ENCODE peak calls at places on chromosomes 6 and 20, in four cellular contexts. L, F, P and V are unnamed samples.

GRCh38 chr20:57270204-57270937 is 3.9 kb upstream of the BMP7 start:
- DNase-seq in P (no peak), L (no peak), F (no peak), V (no peak)

GRCh38 chr20:61369731-61370520 is 117.9 kb downstream of the CDH4 start:
- DNase-seq in P (no peak), L (no peak), F (no peak), V (no peak)

GRCh38 chr6:10742251-10742650 is 5.4 kb upstream of the TMEM14B start:
- DNase-seq in P (no peak), L (no peak), F (no peak), V (no peak)

GRCh38 chr20:1973921-1974440 is 19.9 kb downstream of the PDYN start:
- DNase-seq in P (no peak), F (no peak), L (no peak), V (no peak)

GRCh38 chr6:36032245-36032644 is 4.6 kb downstream of the MAPK14 start:
- DNase-seq in P (no peak), L (no peak), F (no peak), V (no peak)

GRCh38 chr6:3776881-3777507 is 25.5 kb upstream of the PXDC1 start:
- DNase-seq in L (no peak), F (no peak), P (no peak), V (no peak)

GRCh38 chr20:20198011-20198410 is 145.7 kb downstream of the CFAP61 start:
- DNase-seq in P (no peak), L (no peak), F (no peak), V (no peak)

GRCh38 chr6:33738153-33738552 is 8.6 kb downstream of the IP6K3 start:
- DNase-seq in P (no peak), L (no peak), F (no peak), V (no peak)

GRCh38 chr6:100617633-100618348 is 153.1 kb upstream of the SIM1 start:
- DNase-seq in L (peak; percentile 48), F (peak; percentile 45), P (no peak), V (no peak)

GRCh38 chr6:42200035-42200434 is 5.3 kb upstream of the GUCA1B start:
- DNase-seq in P (no peak), F (peak; percentile 93), L (peak; percentile 99), V (no peak)

GRCh38 chr6:129590408-129591022 is 119.5 kb downstream of the ARHGAP18 start:
- DNase-seq in L (peak; percentile 99), F (peak; percentile 67), P (no peak), V (no peak)

GRCh38 chr20:57323034-57323433 is 6.6 kb upstream of the SPO11 start:
- DNase-seq in L (no peak), P (peak; percentile 63), F (peak; percentile 8), V (peak; percentile 61)

GRCh38 chr6:52552278-52552643 is 24.6 kb downstream of the TRAM2 start:
- DNase-seq in L (no peak), F (no peak), P (no peak), V (no peak)

GRCh38 chr6:15936503-15936902 is 192.4 kb upstream of the MYLIP start:
- DNase-seq in L (no peak), P (no peak), F (no peak), V (no peak)

GRCh38 chr20:37243076-37243936 is 18.3 kb downstream of the GHRH start:
- DNase-seq in F (no peak), P (no peak), L (no peak), V (no peak)

DNA sequence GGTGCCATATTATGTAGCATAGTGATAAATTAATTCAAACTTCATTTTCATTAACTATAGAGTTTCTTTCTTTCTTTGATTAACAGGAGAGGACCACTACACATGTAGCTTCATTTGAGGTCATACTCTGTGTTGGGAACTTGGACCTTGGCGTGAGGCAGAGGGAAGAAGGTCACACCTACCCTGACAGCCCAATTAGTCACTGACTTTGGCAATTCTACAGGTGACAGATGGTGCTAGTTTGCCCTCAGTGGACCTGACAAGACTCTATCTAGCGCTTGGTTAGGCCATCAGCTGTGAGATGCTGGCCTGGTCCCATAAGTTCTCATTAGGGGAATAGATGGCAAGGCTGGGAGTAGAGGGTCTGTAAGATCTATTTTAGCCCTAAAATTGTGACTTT is 14.2 kb downstream of the SLX4IP start:
- DNase-seq in F (no peak), P (no peak), L (no peak), V (no peak)
- H3K14ac ChIP-seq in F (no peak overlapping the region), P (no peak overlapping the region), L (peak overlapping the region; percentile 61), V (no peak overlapping the region)

GRCh38 chr20:63399596-63400375 is 38.6 kb upstream of the CHRNA4 start:
- DNase-seq in F (no peak), L (no peak), P (no peak), V (no peak)

GRCh38 chr20:63398744-63399514 is 37.8 kb upstream of the CHRNA4 start:
- DNase-seq in P (no peak), F (no peak), L (no peak), V (no peak)

GRCh38 chr20:63397155-63397843 is 36.1 kb upstream of the CHRNA4 start:
- DNase-seq in P (no peak), L (no peak), F (no peak), V (no peak)

GRCh38 chr20:63396300-63396699 is 35.2 kb upstream of the CHRNA4 start:
- DNase-seq in P (no peak), L (no peak), F (no peak), V (no peak)

DNA sequence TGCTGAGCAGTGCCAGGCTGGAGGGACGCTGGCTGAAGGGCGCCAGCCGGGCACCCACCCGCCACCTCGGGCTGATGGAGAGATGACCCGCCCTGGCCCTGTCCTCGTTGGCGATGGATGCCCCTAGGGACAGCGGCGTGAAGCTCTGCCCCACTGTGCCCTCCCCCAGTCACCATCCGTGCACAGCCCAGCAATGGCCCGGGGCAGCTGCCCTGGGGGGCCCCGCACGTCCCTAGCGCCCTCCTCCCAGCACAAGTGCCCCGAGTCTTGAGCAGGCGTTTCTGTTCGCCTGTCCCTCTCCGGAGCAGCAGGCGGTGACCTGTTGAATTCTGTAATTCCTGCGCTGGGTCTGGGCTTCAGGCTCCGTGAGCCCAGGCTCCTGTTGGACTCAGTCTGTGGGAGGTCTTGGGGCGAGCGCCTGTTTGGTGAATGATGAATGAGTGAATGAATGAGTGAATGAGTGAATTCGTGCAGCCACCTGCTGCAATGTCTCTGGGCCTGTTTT is 36.8 kb upstream of the CHRNA4 start:
- DNase-seq in F (no peak), L (no peak), P (no peak), V (no peak)
- H3K4ac ChIP-seq in F (no peak overlapping the region), L (no peak overlapping the region), P (no peak overlapping the region), V (no peak overlapping the region)

GRCh38 chr6:17599885-17600526 is at the start of gene FAM8A1:
- DNase-seq in L (peak; percentile 80), P (peak; percentile 90), F (peak; percentile 87), V (peak; percentile 88)

GRCh38 chr6:17601389-17601703 is 1.2 kb downstream of the FAM8A1 start:
- DNase-seq in P (no peak), F (no peak), L (peak; percentile 5), V (no peak)

GRCh38 chr6:17602888-17603287 is 2.8 kb downstream of the FAM8A1 start:
- DNase-seq in L (no peak), F (no peak), P (no peak), V (no peak)

GRCh38 chr6:17596085-17596484 is 4.0 kb upstream of the FAM8A1 start:
- DNase-seq in F (no peak), L (no peak), P (no peak), V (no peak)

GRCh38 chr6:17600527-17601388 is 656 bp downstream of the FAM8A1 start:
- DNase-seq in P (no peak), F (peak; percentile 47), L (peak; percentile 12), V (peak; percentile 24)
- H4K91ac ChIP-seq in P (no peak overlapping the region), F (no peak overlapping the region), L (no peak overlapping the region), V (no peak overlapping the region)

GRCh38 chr6:133634474-133634873 is 254.4 kb upstream of the TCF21 start:
- DNase-seq in L (no peak), P (no peak), F (no peak), V (no peak)

GRCh38 chr6:133632206-133632605 is 256.7 kb upstream of the TCF21 start:
- DNase-seq in L (peak; percentile 71), F (peak; percentile 77), P (no peak), V (no peak)

GRCh38 chr6:133632906-133633305 is 256.0 kb upstream of the TCF21 start:
- DNase-seq in L (no peak), P (no peak), F (no peak), V (no peak)

GRCh38 chr6:133630651-133631050 is 258.3 kb upstream of the TCF21 start:
- DNase-seq in L (no peak), P (no peak), F (no peak), V (no peak)

DNA sequence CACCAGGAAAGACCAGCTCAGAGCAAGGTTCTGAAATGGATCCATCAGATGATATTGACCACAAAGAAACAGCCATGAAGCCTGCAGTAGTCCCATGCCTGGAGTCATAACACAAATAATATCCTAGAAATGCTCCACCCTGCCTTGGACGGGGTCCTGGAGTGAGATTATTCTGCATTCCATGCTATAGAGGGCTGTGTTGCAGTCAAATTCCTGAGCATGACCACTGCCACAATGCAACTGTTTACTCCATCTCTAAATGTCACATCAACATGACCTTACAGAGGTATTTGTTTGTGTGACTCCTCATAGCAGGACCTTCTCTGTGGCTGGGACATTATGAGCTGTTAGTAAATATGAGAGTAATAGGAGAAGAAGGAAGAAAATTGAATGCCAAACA is 257.5 kb upstream of the TCF21 start:
- DNase-seq in P (no peak), F (peak; percentile 81), L (peak; percentile 73), V (no peak)
- H3K14ac ChIP-seq in P (no peak overlapping the region), F (no peak overlapping the region), L (peak overlapping the region; percentile 26), V (no peak overlapping the region)

GRCh38 chr6:119189498-119189897 is 111.0 kb upstream of the FAM184A start:
- DNase-seq in F (no peak), L (no peak), P (no peak), V (no peak)
- H3K4ac ChIP-seq in F (no peak overlapping the region), L (no peak overlapping the region), P (no peak overlapping the region), V (no peak overlapping the region)

GRCh38 chr6:137970368-137970767 is 103.3 kb downstream of the TNFAIP3 start:
- DNase-seq in L (no peak), P (no peak), F (no peak), V (no peak)
- H4K91ac ChIP-seq in L (no peak overlapping the region), P (no peak overlapping the region), F (no peak overlapping the region), V (no peak overlapping the region)

GRCh38 chr6:75205776-75206334 is at the start of gene COL12A1:
- DNase-seq in F (peak; percentile 98), L (peak; percentile 100), P (no peak), V (peak; percentile 70)

GRCh38 chr6:75206338-75207210 is 721 bp upstream of the COL12A1 start:
- DNase-seq in L (no peak), P (no peak), F (peak; percentile 84), V (peak; percentile 12)

GRCh38 chr6:75203721-75204120 is 2.1 kb downstream of the COL12A1 start:
- DNase-seq in L (peak; percentile 36), F (no peak), P (no peak), V (no peak)

GRCh38 chr6:75204222-75204958 is 1.5 kb downstream of the COL12A1 start:
- DNase-seq in L (peak; percentile 96), F (peak; percentile 95), P (no peak), V (peak; percentile 61)

GRCh38 chr6:75204959-75205775 is 686 bp downstream of the COL12A1 start:
- DNase-seq in P (no peak), L (peak; percentile 82), F (peak; percentile 80), V (peak; percentile 38)
- H3K14ac ChIP-seq in P (no peak overlapping the region), L (peak overlapping the region; percentile 81), F (no peak overlapping the region), V (no peak overlapping the region)